ENCODE peak calls at places on chromosomes 2 and 18, in four cellular contexts. D is HepG2, Z is IMR-90, T is K562. P is an unnamed sample.

GRCh38 chr2:99485411-99485810 is 4.4 kb downstream of the REV1 start:
- DNase-seq in Z (no peak), T (peak; percentile 51), D (no peak), P (no peak)

GRCh38 chr2:189144700-189145211 is 34.8 kb downstream of the COL5A2 start:
- DNase-seq in D (no peak), Z (peak; percentile 59), T (no peak), P (no peak)

GRCh38 chr2:224372624-224373023 is 29.3 kb downstream of the FAM124B start:
- DNase-seq in D (no peak), T (no peak), Z (no peak), P (no peak)

GRCh38 chr2:128727914-128728313 is 409.2 kb upstream of the HS6ST1 start:
- DNase-seq in Z (peak; percentile 89), D (no peak), T (no peak), P (peak; percentile 53)

GRCh38 chr2:226313071-226313470 is 486.5 kb downstream of the IRS1 start:
- DNase-seq in T (no peak), D (no peak), Z (no peak), P (no peak)

GRCh38 chr2:195477248-195477995 is 179.6 kb upstream of the SLC39A10 start:
- DNase-seq in D (no peak), T (no peak), Z (peak; percentile 87), P (peak; percentile 70)

GRCh38 chr18:69044215-69044614 is 246.3 kb downstream of the CCDC102B start:
- DNase-seq in T (no peak), Z (no peak), D (no peak), P (no peak)

GRCh38 chr2:47784349-47784851 is 1.5 kb downstream of the MSH6 start:
- DNase-seq in T (no peak), Z (peak; percentile 34), D (no peak), P (no peak)

GRCh38 chr18:54904521-54904920 is 54.7 kb downstream of the CCDC68 start:
- DNase-seq in T (no peak), Z (no peak), D (no peak), P (no peak)

GRCh38 chr18:74062037-74062436 is 85.6 kb downstream of the FBXO15 start:
- DNase-seq in D (peak; percentile 19), Z (no peak), T (no peak), P (no peak)

GRCh38 chr2:98412751-98413445 is 31.8 kb upstream of the INPP4A start:
- DNase-seq in D (peak; percentile 77), T (peak; percentile 80), Z (peak; percentile 55), P (peak; percentile 87)

GRCh38 chr2:69907216-69907615 is 7.7 kb upstream of the MXD1 start:
- DNase-seq in T (no peak), Z (no peak), D (no peak), P (no peak)

GRCh38 chr2:227862741-227863588 is 8.5 kb upstream of the DAW1 start:
- DNase-seq in T (no peak), Z (peak; percentile 83), D (peak; percentile 54), P (peak; percentile 95)

GRCh38 chr18:51430538-51430937 is 233.1 kb upstream of the MEX3C start:
- DNase-seq in D (no peak), T (no peak), Z (no peak), P (no peak)

GRCh38 chr2:172791953-172792352 is 56.3 kb downstream of the RAPGEF4 start:
- DNase-seq in D (no peak), T (no peak), Z (no peak), P (no peak)

GRCh38 chr2:150639917-150640538 is 152.6 kb upstream of the RND3 start:
- DNase-seq in Z (peak; percentile 10), T (no peak), D (no peak), P (no peak)

GRCh38 chr2:119106301-119106897 is 52.2 kb downstream of the C1QL2 start:
- DNase-seq in T (peak; percentile 64), Z (peak; percentile 33), D (peak; percentile 35), P (peak; percentile 47)

GRCh38 chr2:154623819-154624218 is 74.7 kb upstream of the KCNJ3 start:
- DNase-seq in D (peak; percentile 42), Z (peak; percentile 0), T (peak; percentile 12), P (peak; percentile 49)

GRCh38 chr2:219244789-219245147 is 476 bp downstream of the GLB1L start:
- DNase-seq in T (no peak), Z (no peak), D (no peak), P (no peak)

GRCh38 chr2:147646999-147647588 is 197.7 kb upstream of the ACVR2A start:
- DNase-seq in D (no peak), T (no peak), Z (no peak), P (no peak)

GRCh38 chr18:46073474-46074331 is 1.6 kb upstream of the PSTPIP2 start:
- DNase-seq in Z (peak; percentile 69), D (peak; percentile 62), T (peak; percentile 70), P (peak; percentile 85)

GRCh38 chr18:26022585-26022984 is 67.8 kb downstream of the SS18 start:
- DNase-seq in Z (no peak), T (peak; percentile 12), D (no peak), P (no peak)

GRCh38 chr2:241760301-241760771 is 16.3 kb upstream of the GAL3ST2 start:
- DNase-seq in T (no peak), D (no peak), Z (no peak), P (no peak)

GRCh38 chr2:236600892-236601291 is 31.3 kb downstream of the ACKR3 start:
- DNase-seq in D (no peak), Z (no peak), T (no peak), P (peak; percentile 52)

GRCh38 chr2:25237764-25238163 is 69.4 kb upstream of the POMC start:
- DNase-seq in D (no peak), T (no peak), Z (no peak), P (no peak)

GRCh38 chr2:63054812-63055509 is 4.3 kb downstream of the OTX1 start:
- DNase-seq in Z (no peak), T (no peak), D (no peak), P (no peak)

GRCh38 chr2:148306027-148306426 is 285.1 kb downstream of the MBD5 start:
- DNase-seq in Z (no peak), T (no peak), D (no peak), P (no peak)

GRCh38 chr2:176170606-176171005 is 13.5 kb downstream of the HOXD3 start:
- DNase-seq in D (no peak), T (no peak), Z (no peak), P (no peak)

GRCh38 chr2:240559271-240559670 is 886 bp upstream of the DUSP28 start:
- DNase-seq in D (no peak), T (peak; percentile 21), Z (no peak), P (peak; percentile 7)

GRCh38 chr2:240561325-240561971 is 1.3 kb downstream of the DUSP28 start:
- DNase-seq in T (no peak), D (no peak), Z (peak; percentile 91), P (peak; percentile 88)

GRCh38 chr2:240558229-240558885 is 569 bp upstream of the ANKMY1 start:
- DNase-seq in D (no peak), T (no peak), Z (no peak), P (no peak)

GRCh38 chr2:240560084-240560479 is at the start of gene DUSP28:
- DNase-seq in D (peak; percentile 83), Z (peak; percentile 80), T (peak; percentile 89), P (peak; percentile 88)

GRCh38 chr2:240560480-240561324 is 545 bp downstream of the DUSP28 start:
- DNase-seq in Z (peak; percentile 97), D (peak; percentile 97), T (peak; percentile 96), P (peak; percentile 96)
- H3K9ac ChIP-seq in Z (peak overlapping the region; percentile 72), D (peak overlapping the region; percentile 92), T (peak overlapping the region; percentile 94), P (peak overlapping the region; percentile 96)

GRCh38 chr18:35303610-35304009 is 13.6 kb upstream of the ZSCAN30 start:
- DNase-seq in T (no peak), Z (no peak), D (no peak), P (no peak)

GRCh38 chr18:35311506-35311905 is 21.5 kb upstream of the ZSCAN30 start:
- DNase-seq in D (no peak), T (no peak), Z (peak; percentile 65), P (no peak)

DNA sequence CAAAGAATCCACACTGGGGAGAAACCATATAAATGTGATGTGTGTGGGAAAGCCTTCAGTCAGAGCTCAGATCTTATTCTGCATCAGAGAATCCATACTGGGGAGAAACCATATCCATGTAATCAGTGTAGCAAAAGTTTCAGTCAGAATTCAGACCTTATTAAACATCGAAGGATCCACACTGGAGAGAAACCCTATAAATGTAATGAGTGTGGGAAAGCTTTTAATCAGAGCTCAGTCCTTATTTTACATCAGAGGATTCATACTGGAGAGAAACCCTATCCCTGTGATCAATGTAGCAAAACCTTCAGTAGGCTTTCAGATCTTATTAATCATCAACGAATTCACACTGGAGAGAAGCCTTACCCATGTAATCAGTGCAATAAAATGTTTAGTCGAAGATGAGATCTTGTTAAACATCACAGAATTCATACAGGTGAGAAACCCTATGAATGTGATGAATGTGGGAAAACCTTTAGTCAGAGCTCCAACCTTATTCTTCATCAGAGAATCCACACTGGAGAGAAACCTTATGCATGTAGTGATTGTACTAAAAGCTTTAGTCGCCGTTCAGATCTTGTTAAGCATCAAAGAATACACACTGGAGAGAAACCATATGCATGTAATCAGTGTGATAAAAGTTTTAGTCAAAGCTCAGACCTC is 16.7 kb upstream of the ZSCAN30 start:
- DNase-seq in T (no peak), Z (no peak), D (no peak), P (no peak)
- H3K9me3 ChIP-seq in T (peaks cover 36% of the 10 kb centered on the region), Z (peaks cover 74% of the 10 kb centered on the region), D (peaks cover 71% of the 10 kb centered on the region), P (no peaks in the 10 kb centered on the region)

GRCh38 chr18:39959839-39960238 is 1995.2 kb upstream of the PIK3C3 start:
- DNase-seq in D (no peak), Z (no peak), T (no peak), P (peak; percentile 62)
- H2AFZ ChIP-seq in D (no peak overlapping the region), Z (no peak overlapping the region), T (no peak overlapping the region), P (no peak overlapping the region)

GRCh38 chr2:143942486-143942885 is 577.4 kb downstream of the ZEB2 start:
- DNase-seq in Z (no peak), D (no peak), T (no peak), P (no peak)

GRCh38 chr2:143937563-143938346 is 582.2 kb downstream of the ZEB2 start:
- DNase-seq in D (no peak), T (no peak), Z (no peak), P (no peak)

GRCh38 chr2:143940720-143941119 is 579.2 kb downstream of the ZEB2 start:
- DNase-seq in T (no peak), D (no peak), Z (no peak), P (no peak)

GRCh38 chr2:143936758-143937562 is 583.0 kb downstream of the ZEB2 start:
- DNase-seq in T (no peak), D (no peak), Z (peak; percentile 31), P (no peak)

GRCh38 chr2:143939976-143940375 is 579.9 kb downstream of the ZEB2 start:
- DNase-seq in T (no peak), Z (peak; percentile 51), D (no peak), P (no peak)
- H3K9ac ChIP-seq in T (no peak overlapping the region), Z (no peak overlapping the region), D (no peak overlapping the region), P (no peak overlapping the region)

DNA sequence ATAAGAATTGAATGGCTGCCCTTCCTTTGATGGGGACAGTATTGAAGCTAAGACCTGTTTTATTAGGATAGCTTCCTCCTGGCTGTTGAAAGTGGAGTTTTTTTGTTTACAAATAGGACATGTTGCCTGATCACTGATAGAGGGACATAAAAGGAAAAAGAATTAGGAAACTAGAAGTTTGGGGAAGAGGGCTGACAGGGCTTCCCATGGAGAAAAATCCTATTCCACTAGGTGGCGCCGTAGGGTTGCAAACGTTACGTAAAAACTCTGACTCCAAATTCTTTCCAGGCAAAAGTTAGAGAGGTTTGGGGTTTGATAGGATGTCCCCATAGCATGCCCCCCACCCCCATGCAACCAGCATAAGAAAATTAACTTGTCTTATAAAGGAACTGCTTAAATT is 11.1 kb upstream of the RBFA start:
- DNase-seq in Z (no peak), T (peak; percentile 53), D (no peak), P (no peak)
- H3K9me3 ChIP-seq in Z (peaks cover 53% of the 10 kb centered on the region), T (peaks cover 15% of the 10 kb centered on the region), D (peaks cover 81% of the 10 kb centered on the region), P (peaks cover 26% of the 10 kb centered on the region)

P was measured in PC-3.